ENCODE peak calls at places on chromosomes 4 and X, in eight cellular contexts. R is small intestine, F is omental fat pad, H is fibroblast of the conjunctiva, Y is trophoblast cell, B is right atrium auricular region, L is LoVo, N is left ventricle myocardium inferior. K is an unnamed sample.

GRCh38 chr4:31052519-31052918 is 332.4 kb downstream of the PCDH7 start:
- DNase-seq in R (no peak), F (no peak), H (no peak), Y (no peak), B (no peak), L (no peak), N (no peak), K (no peak)

GRCh38 chrX:41692162-41692749 is 3.5 kb downstream of the GPR34 start:
- DNase-seq in R (no peak), F (no peak), H (peak; percentile 55), Y (no peak), B (no peak), L (no peak), N (no peak), K (no peak)

GRCh38 chr4:139844057-139844456 is 178.4 kb downstream of the MGST2 start:
- DNase-seq in R (no peak), F (no peak), H (no peak), Y (peak; percentile 63), B (no peak), L (no peak), N (no peak), K (no peak)

GRCh38 chr4:155559915-155560314 is 106.7 kb upstream of the GUCY1A1 start:
- DNase-seq in R (no peak), F (no peak), H (no peak), Y (no peak), B (no peak), L (no peak), N (no peak), K (no peak)

GRCh38 chr4:116066711-116067245 is 953.4 kb upstream of the NDST4 start:
- DNase-seq in R (no peak), F (no peak), H (no peak), Y (no peak), B (no peak), L (no peak), N (no peak), K (no peak)

GRCh38 chr4:137384476-137384875 is 147.8 kb downstream of the PCDH18 start:
- DNase-seq in R (no peak), F (no peak), H (no peak), Y (no peak), B (no peak), L (no peak), N (no peak), K (no peak)

GRCh38 chr4:165299399-165300060 is 27.9 kb upstream of the MSMO1 start:
- DNase-seq in R (no peak), F (no peak), H (no peak), Y (no peak), B (no peak), L (no peak), N (no peak), K (no peak)

GRCh38 chrX:123590842-123591491 is 141.9 kb downstream of the THOC2 start:
- DNase-seq in R (peak; percentile 29), F (no peak), H (no peak), Y (no peak), B (no peak), L (no peak), N (no peak), K (no peak)

GRCh38 chrX:13373027-13373806 is 53.4 kb upstream of the ATXN3L start:
- DNase-seq in R (no peak), F (no peak), H (no peak), Y (peak; percentile 17), B (no peak), L (no peak), N (no peak), K (no peak)

GRCh38 chrX:140433582-140433981 is 71.3 kb downstream of the SOX3 start:
- DNase-seq in R (no peak), F (no peak), H (no peak), Y (no peak), B (no peak), L (no peak), N (no peak), K (no peak)

GRCh38 chrX:63918611-63919010 is 133.6 kb upstream of the ARHGEF9 start:
- DNase-seq in R (peak; percentile 3), F (no peak), H (no peak), Y (no peak), B (no peak), L (no peak), N (no peak), K (no peak)

GRCh38 chr4:15906024-15906443 is 32.5 kb downstream of the FGFBP1 start:
- DNase-seq in R (peak; percentile 91), F (no peak), H (no peak), Y (peak; percentile 98), B (no peak), L (peak; percentile 90), N (peak; percentile 18), K (no peak)

GRCh38 chr4:176795441-176795840 is 2.7 kb upstream of the VEGFC start:
- DNase-seq in R (no peak), F (no peak), H (no peak), Y (no peak), B (no peak), L (no peak), N (no peak), K (no peak)

GRCh38 chr4:83569967-83570366 is 34.1 kb downstream of the GPAT3 start:
- DNase-seq in R (no peak), F (no peak), H (no peak), Y (peak; percentile 78), B (no peak), L (no peak), N (no peak), K (no peak)

GRCh38 chr4:118936406-118936805 is 47.8 kb downstream of the SYNPO2 start:
- DNase-seq in R (no peak), F (no peak), H (no peak), Y (no peak), B (no peak), L (no peak), N (no peak), K (no peak)

GRCh38 chrX:135432881-135433521 is 11.3 kb downstream of the SMIM10L2A start:
- DNase-seq in R (no peak), F (no peak), H (no peak), Y (no peak), B (no peak), L (no peak), N (no peak), K (no peak)

GRCh38 chr4:108834787-108835384 is 72.0 kb upstream of the ETNPPL start:
- DNase-seq in R (peak; percentile 43), F (no peak), H (no peak), Y (peak; percentile 59), B (no peak), L (peak; percentile 19), N (no peak), K (no peak)

GRCh38 chrX:2351999-2352995 is 148.5 kb downstream of the DHRSX start:
- DNase-seq in R (no peak), F (no peak), H (peak; percentile 20), Y (peak; percentile 93), B (no peak), L (no peak), N (no peak), K (no peak)

GRCh38 chr4:48450740-48451139 is 32.4 kb upstream of the SLC10A4 start:
- DNase-seq in R (no peak), F (no peak), H (no peak), Y (no peak), B (no peak), L (no peak), N (no peak), K (no peak)